ENCODE peak calls at places on chromosome 9, in nine cellular contexts. M is fibroblast of mammary gland, L is prostate gland, A is brain microvascular endothelial cell, O is uterus, D is mucosa of descending colon, H is GM20000, I is lower leg skin, F is HFFc6. C is an unnamed sample.

GRCh38 chr9:19496321-19496720 is 87.5 kb downstream of the ACER2 start:
- DNase-seq in M (no peak), I (no peak), D (no peak), O (no peak), F (no peak), L (no peak), H (no peak), A (no peak), C (no peak)

GRCh38 chr9:89746385-89747116 is 141.7 kb downstream of the GADD45G start:
- DNase-seq in H (no peak), F (no peak), A (peak; percentile 8), O (peak; percentile 35), D (no peak), L (no peak), M (peak; percentile 58), I (no peak), C (no peak)

GRCh38 chr9:105053209-105053652 is 125.3 kb upstream of the ABCA1 start:
- DNase-seq in F (peak; percentile 53), H (peak; percentile 18), I (peak; percentile 79), L (no peak), O (no peak), A (peak; percentile 92), D (peak; percentile 55), M (peak; percentile 96), C (peak; percentile 66)

GRCh38 chr9:93683331-93684134 is 107.1 kb downstream of the PHF2 start:
- DNase-seq in H (no peak), L (peak; percentile 2), I (peak; percentile 72), O (peak; percentile 6), A (no peak), D (no peak), F (no peak), M (no peak), C (no peak)

GRCh38 chr9:135591491-135592330 is 30.2 kb downstream of the PAEP start:
- DNase-seq in M (no peak), O (no peak), D (no peak), F (no peak), L (no peak), H (peak; percentile 17), A (no peak), I (no peak), C (no peak)

GRCh38 chr9:71384343-71384742 is 262.9 kb upstream of the TRPM3 start:
- DNase-seq in L (no peak), A (no peak), O (no peak), F (no peak), I (no peak), D (no peak), H (no peak), M (no peak), C (no peak)

GRCh38 chr9:117528225-117528624 is 113.4 kb upstream of the ASTN2 start:
- DNase-seq in M (peak; percentile 2), A (no peak), I (no peak), F (no peak), H (no peak), D (no peak), O (no peak), L (no peak), C (peak; percentile 2)

GRCh38 chr9:93136011-93136440 is 2.0 kb upstream of the NINJ1 start:
- DNase-seq in H (no peak), F (no peak), D (peak; percentile 54), I (no peak), M (peak; percentile 51), O (no peak), L (peak; percentile 62), A (peak; percentile 48), C (no peak)

GRCh38 chr9:88942411-88942810 is 48.9 kb upstream of the S1PR3 start:
- DNase-seq in L (no peak), O (no peak), M (no peak), A (no peak), D (no peak), F (no peak), H (no peak), I (no peak), C (no peak)

GRCh38 chr9:107819772-107820171 is 330.2 kb upstream of the KLF4 start:
- DNase-seq in A (no peak), D (peak; percentile 75), L (peak; percentile 7), I (no peak), M (no peak), O (no peak), H (no peak), F (no peak), C (no peak)

GRCh38 chr9:130869250-130869649 is 27.4 kb downstream of the QRFP start:
- DNase-seq in M (peak; percentile 63), D (no peak), F (no peak), L (no peak), A (peak; percentile 61), O (peak; percentile 68), H (no peak), I (no peak), C (no peak)

GRCh38 chr9:125843646-125844045 is 96.5 kb downstream of the PBX3 start:
- DNase-seq in I (no peak), O (no peak), M (peak; percentile 34), D (no peak), A (peak; percentile 53), H (no peak), L (no peak), F (no peak), C (no peak)

GRCh38 chr9:109780453-109781033 is 545 bp downstream of the PALM2AKAP2 start:
- DNase-seq in D (no peak), A (no peak), H (no peak), F (no peak), L (no peak), M (peak; percentile 33), I (no peak), O (no peak), C (no peak)

GRCh38 chr9:109776391-109776790 is 3.6 kb upstream of the PALM2AKAP2 start:
- DNase-seq in A (no peak), L (no peak), I (no peak), O (no peak), M (no peak), H (no peak), F (no peak), D (no peak), C (peak; percentile 14)

GRCh38 chr9:109781086-109781485 is 1.1 kb downstream of the PALM2AKAP2 start:
- DNase-seq in L (no peak), M (peak; percentile 49), A (no peak), O (no peak), D (no peak), H (no peak), F (no peak), I (no peak), C (no peak)

GRCh38 chr9:109781541-109782197 is 1.7 kb downstream of the PALM2AKAP2 start:
- DNase-seq in D (no peak), O (no peak), M (peak; percentile 31), L (no peak), A (no peak), I (no peak), H (no peak), F (peak; percentile 37), C (no peak)

GRCh38 chr9:109779711-109780452 is at the start of gene PALM2AKAP2:
- DNase-seq in L (peak; percentile 24), M (peak; percentile 54), I (peak; percentile 88), F (peak; percentile 50), H (no peak), A (peak; percentile 46), O (peak; percentile 63), D (peak; percentile 51), C (peak; percentile 6)
- TF ChIP-seq CTCF in L (peak; percentile 28), M (no peak), I (no peak), F (peak; percentile 67), H (no peak), A (peak; percentile 49), O (peak; percentile 34), D (no peak), C (no peak)

GRCh38 chr9:74773886-74774479 is 113.7 kb downstream of the TRPM6 start:
- DNase-seq in O (peak; percentile 70), A (peak; percentile 72), I (peak; percentile 95), L (peak; percentile 74), F (peak; percentile 52), D (peak; percentile 68), H (peak; percentile 51), M (peak; percentile 79), C (peak; percentile 77)

GRCh38 chr9:74771672-74772071 is 116.0 kb downstream of the TRPM6 start:
- DNase-seq in H (no peak), F (no peak), I (no peak), O (no peak), D (no peak), A (no peak), L (no peak), M (no peak), C (no peak)

GRCh38 chr9:74772126-74772525 is 115.6 kb downstream of the TRPM6 start:
- DNase-seq in A (no peak), F (no peak), H (peak; percentile 11), M (no peak), I (no peak), L (no peak), D (no peak), O (no peak), C (no peak)

GRCh38 chr9:74770508-74771261 is 117.0 kb downstream of the TRPM6 start:
- DNase-seq in I (no peak), A (peak; percentile 5), L (no peak), H (peak; percentile 44), M (peak; percentile 28), F (no peak), D (no peak), O (no peak), C (peak; percentile 46)

DNA sequence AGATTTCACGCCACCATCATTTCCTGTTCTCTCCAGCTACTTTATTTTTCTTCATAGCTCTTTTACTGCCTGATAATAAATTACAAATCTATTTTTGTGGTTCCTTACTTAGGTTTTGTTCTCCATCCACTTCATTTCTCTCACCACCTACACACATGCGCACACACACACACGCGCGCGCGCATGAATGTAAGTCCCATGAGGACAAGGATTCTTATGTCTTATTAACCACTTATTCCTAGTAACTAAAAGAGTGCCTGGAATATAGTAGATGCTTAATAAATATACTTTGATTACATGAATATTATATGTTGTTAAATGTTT is 116.5 kb downstream of the TRPM6 start:
- DNase-seq in O (no peak), L (no peak), D (no peak), I (no peak), H (no peak), A (no peak), F (no peak), M (no peak), C (no peak)
- TF ChIP-seq CTCF in O (no peak), L (no peak), D (no peak), I (no peak), H (no peak), A (no peak), F (peak; percentile 67), M (no peak), C (no peak)

DNA sequence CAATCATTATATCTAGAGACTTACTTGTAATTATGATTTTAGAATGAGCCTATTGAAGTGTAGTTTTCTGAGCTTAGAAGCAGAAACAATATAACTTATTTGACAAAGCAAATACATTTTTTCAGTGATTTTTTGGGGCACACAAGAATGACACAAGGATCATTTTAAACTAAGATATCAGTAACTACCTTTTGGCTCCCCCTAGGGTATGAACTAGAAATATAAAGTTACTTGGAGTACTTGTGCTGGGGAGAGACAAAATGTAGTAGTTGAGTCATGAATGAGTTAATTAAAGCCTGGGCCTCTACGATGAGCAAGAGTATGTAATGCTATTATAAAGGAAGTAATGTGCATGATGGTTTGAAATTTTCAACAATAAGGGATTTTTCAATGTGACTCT is 1244.1 kb upstream of the ACO1 start:
- DNase-seq in F (no peak), L (no peak), A (no peak), O (no peak), H (no peak), D (no peak), M (peak; percentile 59), I (no peak), C (peak; percentile 20)
- TF ChIP-seq CTCF in F (peak; percentile 49), L (peak; percentile 5), A (peak; percentile 37), O (no peak), H (no peak), D (no peak), M (peak; percentile 27), I (no peak), C (peak; percentile 18)

GRCh38 chr9:99264070-99264469 is 42.0 kb downstream of the SEC61B start:
- DNase-seq in M (peak; percentile 31), L (no peak), I (no peak), O (no peak), F (no peak), H (no peak), A (no peak), D (no peak), C (peak; percentile 30)
- TF ChIP-seq CTCF in M (peak; percentile 50), L (no peak), I (no peak), O (no peak), F (peak; percentile 73), H (no peak), A (peak; percentile 68), D (no peak), C (peak; percentile 3)

C was measured in GM12865.